ENCODE peak calls at places on chromosome 1, in eight cellular contexts. V is AML-193; C is activated CD4-positive, alpha-beta T cell treated with anti-CD3 and anti-CD28 coated beads, Interleukin-2, amount 50 U/mL, for 4 hours; T is AG10803; I is GM04504; L is A549; E is activated naive CD4-positive, alpha-beta T cell treated with anti-CD3 and anti-CD28 coated beads for 36 hours; H is NCI-H2029. M is an unnamed sample.

GRCh38 chr1:81299892-81300291 is 500.8 kb upstream of the ADGRL2 start:
- DNase-seq in H (no peak), E (no peak), T (no peak), V (no peak), C (no peak), L (no peak), I (no peak), M (no peak)

GRCh38 chr1:43367026-43367903 is 546 bp downstream of the ELOVL1 start:
- DNase-seq in V (no peak), T (no peak), E (peak; percentile 45), C (peak; percentile 27), L (no peak), H (no peak), I (no peak), M (no peak)

GRCh38 chr1:167562697-167563096 is 9.1 kb upstream of the CREG1 start:
- DNase-seq in C (no peak), H (no peak), I (no peak), E (no peak), V (no peak), L (no peak), T (peak; percentile 62), M (no peak)

GRCh38 chr1:172746091-172746949 is 87.4 kb downstream of the FASLG start:
- DNase-seq in V (peak; percentile 93), H (no peak), C (no peak), T (peak; percentile 98), E (peak; percentile 40), I (peak; percentile 92), L (peak; percentile 85), M (peak; percentile 74)

GRCh38 chr1:11147371-11147770 is 41.8 kb upstream of the ANGPTL7 start:
- DNase-seq in V (no peak), E (no peak), H (no peak), L (no peak), C (no peak), I (no peak), T (no peak), M (no peak)

GRCh38 chr1:94039514-94039870 is 81.5 kb downstream of the ABCA4 start:
- DNase-seq in T (peak; percentile 63), V (peak; percentile 46), E (peak; percentile 74), H (peak; percentile 60), L (peak; percentile 69), I (no peak), C (peak; percentile 29), M (peak; percentile 55)

GRCh38 chr1:118340928-118341905 is 156.2 kb upstream of the SPAG17 start:
- DNase-seq in H (no peak), C (no peak), L (no peak), I (no peak), T (no peak), E (no peak), V (no peak), M (no peak)

GRCh38 chr1:218886472-218886871 is 287.2 kb upstream of the LYPLAL1 start:
- DNase-seq in H (no peak), V (no peak), T (no peak), C (no peak), L (no peak), E (no peak), I (peak; percentile 4), M (no peak)

GRCh38 chr1:204041803-204042505 is 31.0 kb upstream of the SOX13 start:
- DNase-seq in H (no peak), T (peak; percentile 42), V (no peak), I (no peak), L (no peak), C (no peak), E (no peak), M (no peak)

GRCh38 chr1:10495475-10495817 is 20.7 kb downstream of the PEX14 start:
- DNase-seq in V (no peak), L (no peak), I (no peak), C (no peak), E (no peak), H (no peak), T (no peak), M (no peak)

GRCh38 chr1:57279909-57280666 is 143.8 kb downstream of the DAB1 start:
- DNase-seq in E (no peak), I (no peak), H (peak; percentile 12), C (no peak), T (no peak), V (no peak), L (peak; percentile 2), M (no peak)

GRCh38 chr1:18751425-18751824 is 108.0 kb downstream of the TAS1R2 start:
- DNase-seq in C (no peak), T (no peak), V (no peak), E (no peak), I (no peak), L (no peak), H (peak; percentile 90), M (no peak)

GRCh38 chr1:58755468-58755872 is 28.4 kb downstream of the JUN start:
- DNase-seq in I (peak; percentile 98), T (peak; percentile 100), E (peak; percentile 86), V (peak; percentile 81), L (peak; percentile 76), C (no peak), H (peak; percentile 93), M (peak; percentile 65)

GRCh38 chr1:211829343-211830054 is 1.1 kb downstream of the LPGAT1 start:
- DNase-seq in H (peak; percentile 23), C (no peak), T (peak; percentile 29), V (peak; percentile 19), E (no peak), I (peak; percentile 7), L (peak; percentile 63), M (no peak)

GRCh38 chr1:201786824-201787223 is 42.1 kb upstream of the IPO9 start:
- DNase-seq in L (no peak), T (peak; percentile 80), E (no peak), H (no peak), C (no peak), I (no peak), V (no peak), M (no peak)

GRCh38 chr1:67336783-67337182 is 29.1 kb downstream of the IL12RB2 start:
- DNase-seq in C (no peak), L (no peak), H (no peak), E (peak; percentile 77), V (no peak), T (no peak), I (no peak), M (no peak)

GRCh38 chr1:59055908-59056719 is 240.8 kb upstream of the FGGY start:
- DNase-seq in C (no peak), I (no peak), E (no peak), V (no peak), T (peak; percentile 57), H (peak; percentile 21), L (no peak), M (no peak)

GRCh38 chr1:107964397-107965111 is 426 bp downstream of the VAV3 start:
- DNase-seq in E (peak; percentile 20), V (no peak), T (peak; percentile 3), C (no peak), H (no peak), L (peak; percentile 3), I (no peak), M (no peak)

GRCh38 chr1:205512059-205513045 is 7.9 kb downstream of the CDK18 start:
- DNase-seq in V (no peak), L (no peak), E (no peak), I (no peak), H (peak; percentile 22), C (no peak), T (no peak), M (no peak)

GRCh38 chr1:226082959-226083302 is 20.4 kb downstream of the H3-3A start:
- DNase-seq in V (peak; percentile 28), I (peak; percentile 21), H (no peak), E (no peak), L (peak; percentile 66), T (peak; percentile 40), C (no peak), M (no peak)

GRCh38 chr1:2534775-2535387 is 4.8 kb upstream of the HES5 start:
- DNase-seq in I (no peak), V (no peak), T (peak; percentile 34), L (no peak), C (no peak), E (no peak), H (peak; percentile 65), M (no peak)

GRCh38 chr1:100364731-100365130 is 12.4 kb downstream of the CDC14A start:
- DNase-seq in I (no peak), V (no peak), C (no peak), E (no peak), T (no peak), L (no peak), H (no peak), M (no peak)

GRCh38 chr1:201059871-201060555 is 36.5 kb upstream of the KIF21B start:
- DNase-seq in L (peak; percentile 28), H (no peak), E (no peak), T (peak; percentile 3), V (no peak), I (no peak), C (no peak), M (no peak)

GRCh38 chr1:18557621-18558465 is 72.8 kb upstream of the PAX7 start:
- DNase-seq in I (no peak), E (peak; percentile 63), V (no peak), L (no peak), C (no peak), H (peak; percentile 77), T (peak; percentile 6), M (no peak)

GRCh38 chr1:222335586-222335985 is 212.3 kb downstream of the HHIPL2 start:
- DNase-seq in C (no peak), H (peak; percentile 21), V (no peak), T (no peak), L (no peak), I (no peak), E (no peak), M (no peak)

GRCh38 chr1:152398812-152399698 is 15.0 kb downstream of the CRNN start:
- DNase-seq in I (no peak), V (no peak), C (no peak), T (peak; percentile 12), E (peak; percentile 22), H (no peak), L (peak; percentile 66), M (no peak)

GRCh38 chr1:22930235-22930912 is 42.3 kb downstream of the LACTBL1 start:
- DNase-seq in V (peak; percentile 6), I (peak; percentile 9), T (peak; percentile 17), C (no peak), L (peak; percentile 34), E (peak; percentile 47), H (peak; percentile 37), M (no peak)

GRCh38 chr1:11806307-11806936 is 431 bp downstream of the CLCN6 start:
- DNase-seq in C (no peak), I (no peak), T (peak; percentile 57), L (no peak), E (peak; percentile 20), H (no peak), V (no peak), M (no peak)

GRCh38 chr1:225655509-225656258 is 2.8 kb upstream of the ENAH start:
- DNase-seq in H (no peak), C (no peak), V (no peak), T (peak; percentile 99), L (peak; percentile 94), E (peak; percentile 47), I (peak; percentile 92), M (peak; percentile 11)

GRCh38 chr1:16013220-16013907 is 4.5 kb downstream of the HSPB7 start:
- DNase-seq in H (no peak), V (no peak), L (no peak), E (peak; percentile 64), I (no peak), T (peak; percentile 56), C (peak; percentile 48), M (no peak)

GRCh38 chr1:200905411-200906052 is 10.8 kb downstream of the INAVA start:
- DNase-seq in I (no peak), L (peak; percentile 78), C (no peak), T (no peak), V (peak; percentile 77), H (no peak), E (peak; percentile 65), M (peak; percentile 8)

GRCh38 chr1:41362749-41363631 is 1.8 kb downstream of the FOXO6 start:
- DNase-seq in L (no peak), I (no peak), H (peak; percentile 74), V (no peak), C (no peak), T (no peak), E (no peak), M (no peak)

GRCh38 chr1:204155881-204156280 is 4.0 kb upstream of the ETNK2 start:
- DNase-seq in L (no peak), V (no peak), C (no peak), I (no peak), T (no peak), H (no peak), E (no peak), M (no peak)

M was measured in GDM1.